ENCODE peak calls at places on chromosomes 3 and 15, in six cellular contexts. L is nephron progenitor cell, Z is H7, M is GM13976, J is non-pigmented ciliary epithelial cell, X is nucleus accumbens. C is an unnamed sample.

GRCh38 chr3:13347390-13347966 is 72.6 kb downstream of the NUP210 start:
- DNase-seq in L (no peak), Z (peak; percentile 79), M (no peak), J (peak; percentile 10), X (no peak), C (no peak)

GRCh38 chr3:80550154-80550553 is 782.4 kb upstream of the ROBO1 start:
- DNase-seq in L (no peak), Z (no peak), M (no peak), J (no peak), X (no peak), C (no peak)

GRCh38 chr15:90211440-90212168 is 10.5 kb downstream of the SEMA4B start:
- DNase-seq in L (no peak), Z (peak; percentile 62), M (no peak), J (peak; percentile 23), X (peak; percentile 30), C (no peak)

GRCh38 chr15:39939487-39940452 is 5.9 kb downstream of the EIF2AK4 start:
- DNase-seq in L (no peak), Z (no peak), M (no peak), J (no peak), X (no peak), C (no peak)

GRCh38 chr3:48268936-48269551 is 28.1 kb downstream of the ZNF589 start:
- DNase-seq in L (no peak), Z (no peak), M (no peak), J (no peak), X (no peak), C (no peak)

GRCh38 chr3:154121236-154122095 is at the start of gene ARHGEF26:
- DNase-seq in L (peak; percentile 95), Z (peak; percentile 94), M (peak; percentile 83), J (no peak), X (peak; percentile 87), C (peak; percentile 92)

GRCh38 chr3:82883072-82883471 is 1121.6 kb upstream of the GBE1 start:
- DNase-seq in L (no peak), Z (no peak), M (no peak), J (no peak), X (no peak), C (no peak)

GRCh38 chr15:97961067-97961954 is 808 bp downstream of the ARRDC4 start:
- DNase-seq in L (peak; percentile 40), Z (peak; percentile 74), M (peak; percentile 8), J (no peak), X (peak; percentile 40), C (peak; percentile 56)

GRCh38 chr15:90291679-90292356 is 26.3 kb downstream of the NGRN start:
- DNase-seq in L (no peak), Z (peak; percentile 67), M (peak; percentile 41), J (no peak), X (peak; percentile 7), C (peak; percentile 57)

GRCh38 chr15:69304176-69304533 is 5.4 kb downstream of the PAQR5 start:
- DNase-seq in L (no peak), Z (no peak), M (no peak), J (peak; percentile 55), X (no peak), C (no peak)

GRCh38 chr3:126267169-126267975 is 87.0 kb upstream of the ALDH1L1 start:
- DNase-seq in L (peak; percentile 88), Z (peak; percentile 90), M (no peak), J (peak; percentile 56), X (peak; percentile 81), C (peak; percentile 82)

GRCh38 chr15:66897971-66898370 is 167.4 kb upstream of the SMAD3 start:
- DNase-seq in L (no peak), Z (no peak), M (no peak), J (no peak), X (no peak), C (no peak)

GRCh38 chr3:112086018-112086854 is at the start of gene C3orf52:
- DNase-seq in L (peak; percentile 92), Z (peak; percentile 98), M (peak; percentile 93), J (no peak), X (peak; percentile 52), C (peak; percentile 94)

C was measured in SK-N-SH.